ENCODE peak calls at places on chromosomes 7 and 10, in six cellular contexts. R is mesenchymal stem cell, I is IMR-90, X is H9, A is H1, U is neuronal stem cell. Z is an unnamed sample.
A peak's percentile ranks its signal among the peaks of the same experiment; 100 is the strongest.

GRCh38 chr10:111303887-111304286 is 227.1 kb downstream of the ADRA2A start:
- DNase-seq in A (no peak), I (no peak), R (peak; percentile 74), X (no peak), U (no peak), Z (no peak)

GRCh38 chr7:107661081-107661864 is 645 bp downstream of the SLC26A4 start:
- DNase-seq in X (peak; percentile 76), R (peak; percentile 48), A (no peak), I (peak; percentile 45), U (peak; percentile 45), Z (peak; percentile 65)

GRCh38 chr7:40306596-40306995 is 171.8 kb downstream of the SUGCT start:
- DNase-seq in X (no peak), A (no peak), R (peak; percentile 41), U (no peak), I (peak; percentile 62), Z (no peak)

GRCh38 chr10:73956476-73957338 is 41.2 kb upstream of the VCL start:
- DNase-seq in X (no peak), I (peak; percentile 62), R (peak; percentile 61), U (no peak), A (no peak), Z (peak; percentile 28)

GRCh38 chr10:84328303-84329093 is at the start of gene CCSER2:
- DNase-seq in R (peak; percentile 94), I (peak; percentile 97), U (peak; percentile 92), X (peak; percentile 98), A (peak; percentile 77), Z (peak; percentile 98)

GRCh38 chr10:86770412-86770960 is 14.1 kb downstream of the BMPR1A start:
- DNase-seq in R (no peak), A (no peak), X (no peak), U (no peak), I (no peak), Z (no peak)

GRCh38 chr10:113305871-113306270 is 247.0 kb upstream of the HABP2 start:
- DNase-seq in I (peak; percentile 58), A (no peak), R (no peak), U (no peak), X (no peak), Z (peak; percentile 89)

GRCh38 chr10:11180228-11180627 is 162.6 kb downstream of the CELF2 start:
- DNase-seq in R (no peak), U (no peak), A (no peak), X (no peak), I (no peak), Z (peak; percentile 14)

GRCh38 chr10:106830466-106830865 is 334.0 kb downstream of the SORCS1 start:
- DNase-seq in R (no peak), U (no peak), A (no peak), I (no peak), X (no peak), Z (peak; percentile 43)

GRCh38 chr10:36462194-36462593 is 663.2 kb upstream of the ANKRD30A start:
- DNase-seq in I (peak; percentile 22), A (no peak), X (no peak), R (peak; percentile 24), U (no peak), Z (no peak)

GRCh38 chr10:104318096-104318725 is 20.1 kb downstream of the ITPRIP start:
- DNase-seq in R (no peak), U (no peak), I (no peak), A (no peak), X (no peak), Z (no peak)

GRCh38 chr7:147062897-147063296 is 946.3 kb downstream of the CNTNAP2 start:
- DNase-seq in I (no peak), A (no peak), U (no peak), R (no peak), X (no peak), Z (no peak)

GRCh38 chr7:74623135-74623534 is 34.4 kb upstream of the GTF2I start:
- DNase-seq in X (no peak), A (no peak), U (no peak), R (no peak), I (no peak), Z (no peak)

GRCh38 chr10:101538481-101538880 is 49.6 kb downstream of the POLL start:
- DNase-seq in A (no peak), U (no peak), X (no peak), I (no peak), R (no peak), Z (no peak)

GRCh38 chr10:64376169-64376568 is 855.0 kb downstream of the REEP3 start:
- DNase-seq in U (no peak), X (peak; percentile 34), A (no peak), R (no peak), I (no peak), Z (no peak)

DNA sequence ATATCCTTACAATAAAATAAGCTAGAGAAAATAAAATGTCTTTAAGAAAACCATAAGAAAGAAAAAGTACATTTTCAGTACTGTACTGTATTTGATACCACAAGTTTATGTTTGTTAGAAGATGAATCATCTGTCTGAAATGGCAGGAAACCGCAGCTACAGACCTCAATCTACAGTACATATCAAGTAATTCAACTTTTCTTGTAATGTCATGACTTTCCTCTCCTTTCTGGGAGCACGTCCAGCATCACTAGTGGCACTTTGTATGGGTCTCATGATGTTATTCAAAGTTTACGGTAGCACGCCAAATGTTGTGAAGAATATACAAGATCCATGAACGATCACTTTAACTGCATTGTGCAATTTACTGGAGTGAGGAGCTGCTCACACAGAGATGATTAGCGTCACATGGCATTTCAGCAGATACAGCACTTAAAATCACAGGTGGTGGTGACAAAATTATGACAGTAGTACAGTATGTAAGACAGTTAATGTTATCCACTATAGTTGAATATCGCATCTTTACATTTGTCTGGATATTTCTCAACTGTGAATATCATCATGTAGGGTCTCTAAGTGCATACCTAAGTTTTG is 257.8 kb upstream of the GNAI1 start:
- DNase-seq in A (no peak), I (peak; percentile 99), R (peak; percentile 95), U (no peak), X (no peak), Z (peak; percentile 30)
- H4K91ac ChIP-seq in A (no peak overlapping the region), I (no peak overlapping the region), R (no peak overlapping the region), U (no peak overlapping the region), X (no peak overlapping the region), Z (no peak overlapping the region)

GRCh38 chr7:35757574-35757973 is 43.3 kb upstream of the SEPTIN7 start:
- DNase-seq in U (no peak), R (no peak), A (no peak), X (no peak), I (no peak), Z (no peak)

GRCh38 chr7:35755711-35756110 is 45.1 kb upstream of the SEPTIN7 start:
- DNase-seq in X (no peak), R (peak; percentile 24), I (no peak), U (no peak), A (no peak), Z (no peak)

GRCh38 chr7:35752727-35753126 is 48.1 kb upstream of the SEPTIN7 start:
- DNase-seq in U (no peak), R (peak; percentile 55), I (no peak), A (no peak), X (no peak), Z (no peak)

GRCh38 chr7:35753761-35754603 is 46.9 kb upstream of the SEPTIN7 start:
- DNase-seq in I (peak; percentile 66), X (no peak), A (no peak), R (peak; percentile 90), U (no peak), Z (no peak)

DNA sequence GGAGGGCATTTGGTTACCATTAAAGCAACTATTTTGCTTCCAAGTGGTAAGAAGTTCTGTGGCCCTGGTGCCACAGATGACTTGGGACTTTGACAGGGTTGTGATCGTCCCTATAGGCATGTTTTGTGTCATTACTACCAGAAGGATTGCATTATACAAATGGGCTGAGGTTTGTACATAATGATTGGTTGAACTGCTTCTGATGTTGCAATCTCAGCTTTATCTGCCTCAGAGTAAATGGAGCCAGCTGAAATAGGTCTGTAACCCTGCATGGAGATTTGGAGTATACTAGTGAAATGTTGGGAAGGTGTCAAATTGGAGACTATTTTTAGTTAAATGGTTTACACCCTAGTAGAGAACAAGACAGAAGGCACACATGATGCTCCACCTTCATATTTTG is 46.1 kb upstream of the SEPTIN7 start:
- DNase-seq in I (peak; percentile 17), R (peak; percentile 74), A (no peak), U (no peak), X (no peak), Z (no peak)
- H2BK5ac ChIP-seq in I (peak overlapping the region; percentile 49), R (no peak overlapping the region), A (no peak overlapping the region), U (no peak overlapping the region), X (no peak overlapping the region), Z (no peak overlapping the region)

GRCh38 chr7:30663414-30663813 is 18.8 kb downstream of the CRHR2 start:
- DNase-seq in I (no peak), R (no peak), X (no peak), A (no peak), U (no peak), Z (no peak)
- H4K91ac ChIP-seq in I (no peak overlapping the region), R (no peak overlapping the region), X (no peak overlapping the region), A (no peak overlapping the region), U (no peak overlapping the region), Z (no peak overlapping the region)

GRCh38 chr7:25822823-25823222 is 329.2 kb upstream of the NFE2L3 start:
- DNase-seq in I (no peak), R (no peak), X (no peak), A (no peak), U (no peak), Z (no peak)
- H2BK5ac ChIP-seq in I (no peak overlapping the region), R (no peak overlapping the region), X (no peak overlapping the region), A (no peak overlapping the region), U (no peak overlapping the region), Z (no peak overlapping the region)

GRCh38 chr10:91046891-91047290 is 126.0 kb upstream of the ANKRD1 start:
- DNase-seq in X (no peak), R (peak; percentile 51), U (no peak), I (no peak), A (no peak), Z (no peak)

GRCh38 chr10:91036807-91037405 is 116.0 kb upstream of the ANKRD1 start:
- DNase-seq in I (no peak), U (no peak), X (no peak), R (no peak), A (no peak), Z (no peak)

GRCh38 chr10:91043173-91043910 is 122.5 kb upstream of the ANKRD1 start:
- DNase-seq in R (peak; percentile 46), A (no peak), I (peak; percentile 16), U (no peak), X (no peak), Z (no peak)

GRCh38 chr10:91040343-91040742 is 119.5 kb upstream of the ANKRD1 start:
- DNase-seq in A (no peak), I (no peak), X (no peak), R (no peak), U (no peak), Z (no peak)

GRCh38 chr10:91042069-91042468 is 121.2 kb upstream of the ANKRD1 start:
- DNase-seq in X (no peak), I (no peak), R (no peak), A (no peak), U (no peak), Z (no peak)
- H4K91ac ChIP-seq in X (no peak overlapping the region), I (no peak overlapping the region), R (no peak overlapping the region), A (no peak overlapping the region), U (no peak overlapping the region), Z (no peak overlapping the region)

GRCh38 chr10:30553018-30553624 is 76.4 kb downstream of the LYZL2 start:
- DNase-seq in U (peak; percentile 21), R (no peak), A (no peak), I (no peak), X (peak; percentile 85), Z (no peak)
- H2BK5ac ChIP-seq in U (no peak overlapping the region), R (no peak overlapping the region), A (peak overlapping the region; percentile 62), I (no peak overlapping the region), X (no peak overlapping the region), Z (no peak overlapping the region)

Z was measured in trophoblast cell.